ENCODE peak calls at places on chromosomes 7 and 10, in six cellular contexts. One of them, this sample, is unnamed.

GRCh38 chr7:157553256-157553655 is 216.5 kb downstream of the DNAJB6 start:
- DNase-seq in KBM-7: no peak
- DNase-seq in stimulated activated CD8-positive, alpha-beta memory T cell treated with anti-CD3 and anti-CD28 coated beads, Interleukin-7, amount 100 ng/mL, for 4 hours: no peak
- DNase-seq in left lobe of liver: no peak
- DNase-seq in PC-9: no peak
- DNase-seq in stimulated activated CD4-positive, alpha-beta T cell treated with anti-CD3 and anti-CD28 coated beads, Interleukin-15, amount 100 ng/mL, for 1 hour: no peak
- DNase-seq in this sample: no peak

GRCh38 chr7:41825927-41826480 is 123.1 kb upstream of the INHBA start:
- DNase-seq in KBM-7: no peak
- DNase-seq in stimulated activated CD8-positive, alpha-beta memory T cell treated with anti-CD3 and anti-CD28 coated beads, Interleukin-7, amount 100 ng/mL, for 4 hours: no peak
- DNase-seq in left lobe of liver: no peak
- DNase-seq in PC-9: no peak
- DNase-seq in stimulated activated CD4-positive, alpha-beta T cell treated with anti-CD3 and anti-CD28 coated beads, Interleukin-15, amount 100 ng/mL, for 1 hour: no peak
- DNase-seq in this sample: no peak

GRCh38 chr7:125934539-125934938 is 1004.9 kb upstream of the POT1 start:
- DNase-seq in KBM-7: no peak
- DNase-seq in stimulated activated CD8-positive, alpha-beta memory T cell treated with anti-CD3 and anti-CD28 coated beads, Interleukin-7, amount 100 ng/mL, for 4 hours: no peak
- DNase-seq in left lobe of liver: no peak
- DNase-seq in PC-9: peak; percentile 61
- DNase-seq in stimulated activated CD4-positive, alpha-beta T cell treated with anti-CD3 and anti-CD28 coated beads, Interleukin-15, amount 100 ng/mL, for 1 hour: no peak
- DNase-seq in this sample: no peak

GRCh38 chr10:126288547-126289493 is 99.5 kb downstream of the ADAM12 start:
- DNase-seq in KBM-7: no peak
- DNase-seq in stimulated activated CD8-positive, alpha-beta memory T cell treated with anti-CD3 and anti-CD28 coated beads, Interleukin-7, amount 100 ng/mL, for 4 hours: no peak
- DNase-seq in left lobe of liver: no peak
- DNase-seq in PC-9: no peak
- DNase-seq in stimulated activated CD4-positive, alpha-beta T cell treated with anti-CD3 and anti-CD28 coated beads, Interleukin-15, amount 100 ng/mL, for 1 hour: no peak
- DNase-seq in this sample: no peak

GRCh38 chr10:114115661-114116060 is 58.3 kb downstream of the CCDC186 start:
- DNase-seq in KBM-7: no peak
- DNase-seq in stimulated activated CD8-positive, alpha-beta memory T cell treated with anti-CD3 and anti-CD28 coated beads, Interleukin-7, amount 100 ng/mL, for 4 hours: no peak
- DNase-seq in left lobe of liver: no peak
- DNase-seq in PC-9: no peak
- DNase-seq in stimulated activated CD4-positive, alpha-beta T cell treated with anti-CD3 and anti-CD28 coated beads, Interleukin-15, amount 100 ng/mL, for 1 hour: no peak
- DNase-seq in this sample: no peak

GRCh38 chr10:4736608-4737007 is 89.4 kb upstream of the AKR1E2 start:
- DNase-seq in KBM-7: no peak
- DNase-seq in stimulated activated CD8-positive, alpha-beta memory T cell treated with anti-CD3 and anti-CD28 coated beads, Interleukin-7, amount 100 ng/mL, for 4 hours: no peak
- DNase-seq in left lobe of liver: no peak
- DNase-seq in PC-9: no peak
- DNase-seq in stimulated activated CD4-positive, alpha-beta T cell treated with anti-CD3 and anti-CD28 coated beads, Interleukin-15, amount 100 ng/mL, for 1 hour: no peak
- DNase-seq in this sample: no peak

GRCh38 chr7:42747073-42747472 is 164.8 kb downstream of the C7orf25 start:
- DNase-seq in KBM-7: no peak
- DNase-seq in stimulated activated CD8-positive, alpha-beta memory T cell treated with anti-CD3 and anti-CD28 coated beads, Interleukin-7, amount 100 ng/mL, for 4 hours: no peak
- DNase-seq in left lobe of liver: no peak
- DNase-seq in PC-9: no peak
- DNase-seq in stimulated activated CD4-positive, alpha-beta T cell treated with anti-CD3 and anti-CD28 coated beads, Interleukin-15, amount 100 ng/mL, for 1 hour: no peak
- DNase-seq in this sample: no peak

GRCh38 chr7:157875230-157876179 is 538.7 kb downstream of the DNAJB6 start:
- DNase-seq in KBM-7: peak; percentile 54
- DNase-seq in stimulated activated CD8-positive, alpha-beta memory T cell treated with anti-CD3 and anti-CD28 coated beads, Interleukin-7, amount 100 ng/mL, for 4 hours: no peak
- DNase-seq in left lobe of liver: no peak
- DNase-seq in PC-9: peak; percentile 18
- DNase-seq in stimulated activated CD4-positive, alpha-beta T cell treated with anti-CD3 and anti-CD28 coated beads, Interleukin-15, amount 100 ng/mL, for 1 hour: peak; percentile 45
- DNase-seq in this sample: no peak

GRCh38 chr10:53432035-53432434 is 659.5 kb upstream of the MBL2 start:
- DNase-seq in KBM-7: no peak
- DNase-seq in stimulated activated CD8-positive, alpha-beta memory T cell treated with anti-CD3 and anti-CD28 coated beads, Interleukin-7, amount 100 ng/mL, for 4 hours: no peak
- DNase-seq in left lobe of liver: no peak
- DNase-seq in PC-9: no peak
- DNase-seq in stimulated activated CD4-positive, alpha-beta T cell treated with anti-CD3 and anti-CD28 coated beads, Interleukin-15, amount 100 ng/mL, for 1 hour: no peak
- DNase-seq in this sample: no peak

GRCh38 chr10:88385601-88386203 is 197.4 kb downstream of the RNLS start:
- DNase-seq in KBM-7: peak; percentile 90
- DNase-seq in stimulated activated CD8-positive, alpha-beta memory T cell treated with anti-CD3 and anti-CD28 coated beads, Interleukin-7, amount 100 ng/mL, for 4 hours: peak; percentile 10
- DNase-seq in left lobe of liver: peak; percentile 86
- DNase-seq in PC-9: peak; percentile 86
- DNase-seq in stimulated activated CD4-positive, alpha-beta T cell treated with anti-CD3 and anti-CD28 coated beads, Interleukin-15, amount 100 ng/mL, for 1 hour: peak; percentile 7
- DNase-seq in this sample: no peak

GRCh38 chr10:33334170-33334838 is at the start of gene NRP1:
- DNase-seq in KBM-7: peak; percentile 85
- DNase-seq in stimulated activated CD8-positive, alpha-beta memory T cell treated with anti-CD3 and anti-CD28 coated beads, Interleukin-7, amount 100 ng/mL, for 4 hours: no peak
- DNase-seq in left lobe of liver: peak; percentile 52
- DNase-seq in PC-9: peak; percentile 25
- DNase-seq in stimulated activated CD4-positive, alpha-beta T cell treated with anti-CD3 and anti-CD28 coated beads, Interleukin-15, amount 100 ng/mL, for 1 hour: no peak
- DNase-seq in this sample: no peak

GRCh38 chr7:45408407-45408737 is 165.8 kb upstream of the ADCY1 start:
- DNase-seq in KBM-7: no peak
- DNase-seq in stimulated activated CD8-positive, alpha-beta memory T cell treated with anti-CD3 and anti-CD28 coated beads, Interleukin-7, amount 100 ng/mL, for 4 hours: no peak
- DNase-seq in left lobe of liver: no peak
- DNase-seq in PC-9: no peak
- DNase-seq in stimulated activated CD4-positive, alpha-beta T cell treated with anti-CD3 and anti-CD28 coated beads, Interleukin-15, amount 100 ng/mL, for 1 hour: no peak
- DNase-seq in this sample: no peak

GRCh38 chr10:60816624-60817023 is 38.3 kb downstream of the CDK1 start:
- DNase-seq in KBM-7: peak; percentile 79
- DNase-seq in stimulated activated CD8-positive, alpha-beta memory T cell treated with anti-CD3 and anti-CD28 coated beads, Interleukin-7, amount 100 ng/mL, for 4 hours: no peak
- DNase-seq in left lobe of liver: no peak
- DNase-seq in PC-9: peak; percentile 33
- DNase-seq in stimulated activated CD4-positive, alpha-beta T cell treated with anti-CD3 and anti-CD28 coated beads, Interleukin-15, amount 100 ng/mL, for 1 hour: no peak
- DNase-seq in this sample: peak; percentile 87

GRCh38 chr7:1193593-1194424 is 33.8 kb upstream of the ZFAND2A start:
- DNase-seq in KBM-7: peak; percentile 41
- DNase-seq in stimulated activated CD8-positive, alpha-beta memory T cell treated with anti-CD3 and anti-CD28 coated beads, Interleukin-7, amount 100 ng/mL, for 4 hours: peak; percentile 32
- DNase-seq in left lobe of liver: peak; percentile 62
- DNase-seq in PC-9: peak; percentile 80
- DNase-seq in stimulated activated CD4-positive, alpha-beta T cell treated with anti-CD3 and anti-CD28 coated beads, Interleukin-15, amount 100 ng/mL, for 1 hour: no peak
- DNase-seq in this sample: no peak

GRCh38 chr10:63633677-63634487 is 112.7 kb downstream of the REEP3 start:
- DNase-seq in KBM-7: peak; percentile 64
- DNase-seq in stimulated activated CD8-positive, alpha-beta memory T cell treated with anti-CD3 and anti-CD28 coated beads, Interleukin-7, amount 100 ng/mL, for 4 hours: no peak
- DNase-seq in left lobe of liver: no peak
- DNase-seq in PC-9: peak; percentile 21
- DNase-seq in stimulated activated CD4-positive, alpha-beta T cell treated with anti-CD3 and anti-CD28 coated beads, Interleukin-15, amount 100 ng/mL, for 1 hour: no peak
- DNase-seq in this sample: no peak

This sample was measured in astrocyte of the cerebellum.